ENCODE peak calls at places on chromosomes 11 and 22, in six cellular contexts. One of them, this sample, is unnamed.

GRCh38 chr11:86396403-86396802 is 21.7 kb downstream of the CCDC81 start:
- DNase-seq in IMR-90: peak; percentile 84
- DNase-seq in colonic mucosa: no peak
- DNase-seq in HL-60: no peak
- DNase-seq in progenitor cell of endocrine pancreas: no peak
- DNase-seq in ovary: no peak
- DNase-seq in this sample: no peak

GRCh38 chr11:28760676-28761390 is 652.6 kb downstream of the METTL15 start:
- DNase-seq in progenitor cell of endocrine pancreas: no peak
- DNase-seq in IMR-90: peak; percentile 27
- DNase-seq in ovary: no peak
- DNase-seq in colonic mucosa: no peak
- DNase-seq in HL-60: no peak
- DNase-seq in this sample: no peak

GRCh38 chr11:43504316-43504950 is 145.7 kb downstream of the TTC17 start:
- DNase-seq in colonic mucosa: no peak
- DNase-seq in IMR-90: peak; percentile 13
- DNase-seq in HL-60: peak; percentile 7
- DNase-seq in ovary: peak; percentile 60
- DNase-seq in progenitor cell of endocrine pancreas: peak; percentile 20
- DNase-seq in this sample: no peak

GRCh38 chr11:47417712-47418111 is 8.5 kb downstream of the PSMC3 start:
- DNase-seq in progenitor cell of endocrine pancreas: no peak
- DNase-seq in ovary: no peak
- DNase-seq in HL-60: no peak
- DNase-seq in colonic mucosa: no peak
- DNase-seq in IMR-90: no peak
- DNase-seq in this sample: no peak

GRCh38 chr11:113085446-113085845 is 124.2 kb downstream of the NCAM1 start:
- DNase-seq in HL-60: no peak
- DNase-seq in progenitor cell of endocrine pancreas: no peak
- DNase-seq in colonic mucosa: no peak
- DNase-seq in ovary: no peak
- DNase-seq in IMR-90: no peak
- DNase-seq in this sample: no peak

GRCh38 chr11:76224461-76225121 is 18.3 kb upstream of the WNT11 start:
- DNase-seq in colonic mucosa: no peak
- DNase-seq in IMR-90: no peak
- DNase-seq in ovary: no peak
- DNase-seq in HL-60: no peak
- DNase-seq in progenitor cell of endocrine pancreas: no peak
- DNase-seq in this sample: no peak

GRCh38 chr11:12689029-12689755 is 15.0 kb downstream of the TEAD1 start:
- DNase-seq in IMR-90: no peak
- DNase-seq in ovary: no peak
- DNase-seq in colonic mucosa: no peak
- DNase-seq in HL-60: no peak
- DNase-seq in progenitor cell of endocrine pancreas: no peak
- DNase-seq in this sample: no peak

GRCh38 chr11:123111465-123111864 is 49.5 kb upstream of the HSPA8 start:
- DNase-seq in HL-60: peak; percentile 8
- DNase-seq in IMR-90: peak; percentile 65
- DNase-seq in colonic mucosa: no peak
- DNase-seq in progenitor cell of endocrine pancreas: no peak
- DNase-seq in ovary: no peak
- DNase-seq in this sample: no peak

GRCh38 chr11:74936976-74937375 is 11.9 kb downstream of the XRRA1 start:
- DNase-seq in colonic mucosa: no peak
- DNase-seq in HL-60: no peak
- DNase-seq in progenitor cell of endocrine pancreas: no peak
- DNase-seq in ovary: no peak
- DNase-seq in IMR-90: no peak
- DNase-seq in this sample: no peak

GRCh38 chr11:117229411-117229810 is 2.5 kb downstream of the PCSK7 start:
- DNase-seq in HL-60: no peak
- DNase-seq in ovary: no peak
- DNase-seq in progenitor cell of endocrine pancreas: no peak
- DNase-seq in IMR-90: no peak
- DNase-seq in colonic mucosa: no peak
- DNase-seq in this sample: no peak

GRCh38 chr11:44067266-44067665 is 1.2 kb downstream of the ACCS start:
- DNase-seq in colonic mucosa: no peak
- DNase-seq in HL-60: no peak
- DNase-seq in progenitor cell of endocrine pancreas: no peak
- DNase-seq in ovary: no peak
- DNase-seq in IMR-90: no peak
- DNase-seq in this sample: no peak

GRCh38 chr11:118889796-118890195 is 6.1 kb downstream of the CXCR5 start:
- DNase-seq in colonic mucosa: no peak
- DNase-seq in IMR-90: no peak
- DNase-seq in progenitor cell of endocrine pancreas: no peak
- DNase-seq in ovary: no peak
- DNase-seq in HL-60: no peak
- DNase-seq in this sample: no peak

GRCh38 chr22:37529652-37530345 is 10.6 kb upstream of the CARD10 start:
- DNase-seq in colonic mucosa: peak; percentile 87
- DNase-seq in ovary: no peak
- DNase-seq in IMR-90: no peak
- DNase-seq in progenitor cell of endocrine pancreas: no peak
- DNase-seq in HL-60: peak; percentile 21
- DNase-seq in this sample: no peak

GRCh38 chr22:32904044-32904443 is 102.5 kb downstream of the TIMP3 start:
- DNase-seq in ovary: no peak
- DNase-seq in IMR-90: peak; percentile 35
- DNase-seq in colonic mucosa: peak; percentile 45
- DNase-seq in HL-60: peak; percentile 11
- DNase-seq in progenitor cell of endocrine pancreas: no peak
- DNase-seq in this sample: no peak

GRCh38 chr11:113119074-113119473 is 157.9 kb downstream of the NCAM1 start:
- DNase-seq in colonic mucosa: no peak
- DNase-seq in ovary: no peak
- DNase-seq in progenitor cell of endocrine pancreas: no peak
- DNase-seq in IMR-90: no peak
- DNase-seq in HL-60: no peak
- DNase-seq in this sample: no peak

GRCh38 chr11:7664867-7665266 is 8.4 kb downstream of the CYB5R2 start:
- DNase-seq in IMR-90: no peak
- DNase-seq in ovary: no peak
- DNase-seq in colonic mucosa: no peak
- DNase-seq in HL-60: no peak
- DNase-seq in progenitor cell of endocrine pancreas: no peak
- DNase-seq in this sample: no peak

GRCh38 chr11:23164022-23164421 is 303.7 kb upstream of the CCDC179 start:
- DNase-seq in ovary: no peak
- DNase-seq in colonic mucosa: no peak
- DNase-seq in progenitor cell of endocrine pancreas: no peak
- DNase-seq in HL-60: no peak
- DNase-seq in IMR-90: no peak
- DNase-seq in this sample: no peak

GRCh38 chr11:18203723-18204122 is 31.1 kb downstream of the MRGPRX4 start:
- DNase-seq in colonic mucosa: no peak
- DNase-seq in IMR-90: peak; percentile 14
- DNase-seq in ovary: no peak
- DNase-seq in HL-60: no peak
- DNase-seq in progenitor cell of endocrine pancreas: no peak
- DNase-seq in this sample: no peak

GRCh38 chr11:125948278-125949051 is 2.6 kb downstream of the VSIG10L2 start:
- DNase-seq in progenitor cell of endocrine pancreas: no peak
- DNase-seq in ovary: no peak
- DNase-seq in IMR-90: no peak
- DNase-seq in HL-60: no peak
- DNase-seq in colonic mucosa: no peak
- DNase-seq in this sample: no peak

GRCh38 chr11:35059040-35059439 is 79.9 kb upstream of the CD44 start:
- DNase-seq in IMR-90: no peak
- DNase-seq in HL-60: no peak
- DNase-seq in ovary: no peak
- DNase-seq in colonic mucosa: no peak
- DNase-seq in progenitor cell of endocrine pancreas: no peak
- DNase-seq in this sample: no peak

GRCh38 chr11:27398413-27398780 is 35.4 kb upstream of the CCDC34 start:
- DNase-seq in colonic mucosa: no peak
- DNase-seq in progenitor cell of endocrine pancreas: no peak
- DNase-seq in HL-60: no peak
- DNase-seq in ovary: no peak
- DNase-seq in IMR-90: no peak
- DNase-seq in this sample: no peak

GRCh38 chr11:40255457-40255856 is 1204.0 kb downstream of the LRRC4C start:
- DNase-seq in progenitor cell of endocrine pancreas: no peak
- DNase-seq in colonic mucosa: no peak
- DNase-seq in ovary: no peak
- DNase-seq in IMR-90: no peak
- DNase-seq in HL-60: no peak
- DNase-seq in this sample: no peak

GRCh38 chr11:1455763-1456060 is 30.9 kb downstream of the MOB2 start:
- DNase-seq in progenitor cell of endocrine pancreas: no peak
- DNase-seq in colonic mucosa: no peak
- DNase-seq in HL-60: no peak
- DNase-seq in ovary: no peak
- DNase-seq in IMR-90: no peak
- DNase-seq in this sample: no peak

GRCh38 chr11:21988477-21988876 is 204.4 kb upstream of the ANO5 start:
- DNase-seq in ovary: no peak
- DNase-seq in progenitor cell of endocrine pancreas: no peak
- DNase-seq in IMR-90: no peak
- DNase-seq in colonic mucosa: no peak
- DNase-seq in HL-60: no peak
- DNase-seq in this sample: no peak

GRCh38 chr11:101269990-101270660 is 140.5 kb upstream of the PGR start:
- DNase-seq in progenitor cell of endocrine pancreas: no peak
- DNase-seq in ovary: no peak
- DNase-seq in IMR-90: no peak
- DNase-seq in colonic mucosa: no peak
- DNase-seq in HL-60: no peak
- DNase-seq in this sample: no peak

GRCh38 chr11:64043545-64043944 is 7.8 kb downstream of the FLRT1 start:
- DNase-seq in progenitor cell of endocrine pancreas: no peak
- DNase-seq in ovary: no peak
- DNase-seq in IMR-90: no peak
- DNase-seq in colonic mucosa: no peak
- DNase-seq in HL-60: no peak
- DNase-seq in this sample: no peak

GRCh38 chr11:120068114-120068573 is 69.8 kb downstream of the TRIM29 start:
- DNase-seq in HL-60: no peak
- DNase-seq in colonic mucosa: no peak
- DNase-seq in progenitor cell of endocrine pancreas: no peak
- DNase-seq in IMR-90: peak; percentile 47
- DNase-seq in ovary: no peak
- DNase-seq in this sample: no peak

GRCh38 chr11:6628526-6628925 is 9.3 kb upstream of the TPP1 start:
- DNase-seq in progenitor cell of endocrine pancreas: no peak
- DNase-seq in colonic mucosa: no peak
- DNase-seq in IMR-90: no peak
- DNase-seq in ovary: no peak
- DNase-seq in HL-60: no peak
- DNase-seq in this sample: no peak

GRCh38 chr11:17828311-17828751 is 93.8 kb downstream of the KCNC1 start:
- DNase-seq in HL-60: no peak
- DNase-seq in IMR-90: peak; percentile 59
- DNase-seq in colonic mucosa: peak; percentile 22
- DNase-seq in ovary: peak; percentile 43
- DNase-seq in progenitor cell of endocrine pancreas: no peak
- DNase-seq in this sample: no peak

GRCh38 chr22:49354516-49355205 is 473.0 kb downstream of the BRD1 start:
- DNase-seq in IMR-90: no peak
- DNase-seq in progenitor cell of endocrine pancreas: no peak
- DNase-seq in HL-60: no peak
- DNase-seq in ovary: no peak
- DNase-seq in colonic mucosa: no peak
- DNase-seq in this sample: no peak

GRCh38 chr11:11659567-11660341 is 37.9 kb upstream of the GALNT18 start:
- DNase-seq in ovary: no peak
- DNase-seq in progenitor cell of endocrine pancreas: no peak
- DNase-seq in colonic mucosa: no peak
- DNase-seq in IMR-90: no peak
- DNase-seq in HL-60: no peak
- DNase-seq in this sample: no peak
- TF ChIP-seq CTCF in ovary: no peak
- TF ChIP-seq CTCF in progenitor cell of endocrine pancreas: no peak
- TF ChIP-seq CTCF in colonic mucosa: no peak
- TF ChIP-seq CTCF in IMR-90: no peak
- TF ChIP-seq CTCF in HL-60: no peak
- TF ChIP-seq CTCF in this sample: no peak

GRCh38 chr11:32297629-32298028 is 137.7 kb downstream of the WT1 start:
- DNase-seq in colonic mucosa: no peak
- DNase-seq in ovary: no peak
- DNase-seq in IMR-90: peak; percentile 36
- DNase-seq in HL-60: peak; percentile 4
- DNase-seq in progenitor cell of endocrine pancreas: no peak
- DNase-seq in this sample: no peak
- TF ChIP-seq CTCF in colonic mucosa: no peak
- TF ChIP-seq CTCF in ovary: no peak
- TF ChIP-seq CTCF in IMR-90: peak; percentile 41
- TF ChIP-seq CTCF in HL-60: no peak
- TF ChIP-seq CTCF in progenitor cell of endocrine pancreas: peak; percentile 13
- TF ChIP-seq CTCF in this sample: no peak

GRCh38 chr11:129992161-129992944 is 10.3 kb downstream of the PRDM10 start:
- DNase-seq in colonic mucosa: peak; percentile 64
- DNase-seq in ovary: no peak
- DNase-seq in progenitor cell of endocrine pancreas: no peak
- DNase-seq in IMR-90: peak; percentile 22
- DNase-seq in HL-60: peak; percentile 77
- DNase-seq in this sample: no peak
- TF ChIP-seq CTCF in colonic mucosa: peak; percentile 19
- TF ChIP-seq CTCF in ovary: no peak
- TF ChIP-seq CTCF in progenitor cell of endocrine pancreas: peak; percentile 50
- TF ChIP-seq CTCF in IMR-90: no peak
- TF ChIP-seq CTCF in HL-60: no peak
- TF ChIP-seq CTCF in this sample: no peak

GRCh38 chr11:66275396-66275795 is 2.6 kb upstream of the CNIH2 start:
- DNase-seq in colonic mucosa: no peak
- DNase-seq in ovary: no peak
- DNase-seq in progenitor cell of endocrine pancreas: no peak
- DNase-seq in HL-60: no peak
- DNase-seq in IMR-90: no peak
- DNase-seq in this sample: no peak

GRCh38 chr11:66278396-66279091 is 569 bp downstream of the CNIH2 start:
- DNase-seq in progenitor cell of endocrine pancreas: no peak
- DNase-seq in HL-60: no peak
- DNase-seq in IMR-90: no peak
- DNase-seq in colonic mucosa: no peak
- DNase-seq in ovary: no peak
- DNase-seq in this sample: no peak

GRCh38 chr11:66279092-66279797 is 1.3 kb downstream of the CNIH2 start:
- DNase-seq in IMR-90: no peak
- DNase-seq in progenitor cell of endocrine pancreas: no peak
- DNase-seq in HL-60: no peak
- DNase-seq in colonic mucosa: no peak
- DNase-seq in ovary: no peak
- DNase-seq in this sample: no peak

GRCh38 chr11:66275984-66276612 is 1.9 kb upstream of the CNIH2 start:
- DNase-seq in progenitor cell of endocrine pancreas: no peak
- DNase-seq in colonic mucosa: no peak
- DNase-seq in HL-60: no peak
- DNase-seq in IMR-90: no peak
- DNase-seq in ovary: no peak
- DNase-seq in this sample: no peak

GRCh38 chr11:66277475-66278391 is at the start of gene CNIH2:
- DNase-seq in HL-60: peak; percentile 25
- DNase-seq in IMR-90: no peak
- DNase-seq in ovary: peak; percentile 55
- DNase-seq in progenitor cell of endocrine pancreas: no peak
- DNase-seq in colonic mucosa: no peak
- DNase-seq in this sample: no peak
- TF ChIP-seq CTCF in HL-60: no peak
- TF ChIP-seq CTCF in IMR-90: no peak
- TF ChIP-seq CTCF in ovary: no peak
- TF ChIP-seq CTCF in progenitor cell of endocrine pancreas: no peak
- TF ChIP-seq CTCF in colonic mucosa: no peak
- TF ChIP-seq CTCF in this sample: no peak

This sample was measured in omental fat pad.